ENCODE peak calls at places on chromosome 15, in seven cellular contexts. Z, F, R, I, K, L and Y are unnamed samples.

GRCh38 chr15:33211409-33211808 is 16.9 kb upstream of the FMN1 start:
- DNase-seq in Z (no peak), F (no peak), R (peak; percentile 31), I (no peak), K (no peak), L (no peak), Y (no peak)

GRCh38 chr15:63338170-63338569 is 43.5 kb downstream of the CA12 start:
- DNase-seq in Z (peak; percentile 22), F (no peak), R (peak; percentile 68), I (no peak), K (no peak), L (peak; percentile 56), Y (peak; percentile 78)

GRCh38 chr15:31298707-31299172 is 27.9 kb upstream of the KLF13 start:
- DNase-seq in Z (no peak), F (peak; percentile 41), R (no peak), I (no peak), K (no peak), L (no peak), Y (no peak)

GRCh38 chr15:50431204-50431603 is 7.0 kb downstream of the USP8 start:
- DNase-seq in Z (no peak), F (no peak), R (no peak), I (no peak), K (no peak), L (no peak), Y (no peak)

GRCh38 chr15:86834115-86834863 is 754.6 kb downstream of the AGBL1 start:
- DNase-seq in Z (no peak), F (no peak), R (no peak), I (peak; percentile 45), K (no peak), L (no peak), Y (no peak)

GRCh38 chr15:79615754-79616153 is 183.6 kb downstream of the MINAR1 start:
- DNase-seq in Z (no peak), F (no peak), R (no peak), I (peak; percentile 53), K (no peak), L (no peak), Y (no peak)

GRCh38 chr15:67059127-67059553 is 6.3 kb upstream of the SMAD3 start:
- DNase-seq in Z (no peak), F (no peak), R (no peak), I (peak; percentile 59), K (no peak), L (no peak), Y (no peak)

GRCh38 chr15:29337156-29337959 is 67.7 kb upstream of the NSMCE3 start:
- DNase-seq in Z (peak; percentile 65), F (no peak), R (peak; percentile 37), I (no peak), K (no peak), L (peak; percentile 14), Y (peak; percentile 18)

GRCh38 chr15:79208179-79208578 is 74.3 kb upstream of the ANKRD34C start:
- DNase-seq in Z (no peak), F (no peak), R (no peak), I (no peak), K (no peak), L (no peak), Y (no peak)

GRCh38 chr15:71352125-71352524 is 236.9 kb downstream of the THSD4 start:
- DNase-seq in Z (no peak), F (no peak), R (no peak), I (no peak), K (no peak), L (no peak), Y (no peak)

GRCh38 chr15:94701281-94701985 is 470.1 kb downstream of the MCTP2 start:
- DNase-seq in Z (no peak), F (no peak), R (no peak), I (no peak), K (no peak), L (no peak), Y (no peak)